ENCODE peak calls at places on chromosomes 6 and 20, in nine cellular contexts. T is activated T-helper 2 cell treated with anti-CD3 and anti-CD28 coated beads, Interferon-gamma antibody, Interleukin-2, Interleukin-4, amounts not matched to agents 10 μg/mL and 5 μg/mL and 100 μg/mL, durations not matched to agents 14 hours and 24 hours and 36 hours; X is bronchial epithelial cell; F is gastrocnemius medialis; B is HFFc6; W is anterior cingulate cortex; Y is SK-N-SH; A is OCI-M1; H is lower leg skin. G is an unnamed sample.
A peak's percentile ranks its signal among the peaks of the same experiment; 100 is the strongest.

GRCh38 chr20:6519556-6519955 is 247.9 kb upstream of the BMP2 start:
- DNase-seq in A (no peak), T (no peak), B (no peak), W (no peak), H (no peak), Y (no peak), F (no peak), X (peak; percentile 93), G (no peak)

GRCh38 chr20:10667560-10668167 is 6.1 kb downstream of the JAG1 start:
- DNase-seq in W (no peak), A (no peak), T (no peak), X (peak; percentile 80), Y (no peak), F (no peak), B (no peak), H (peak; percentile 48), G (no peak)

GRCh38 chr6:32982084-32982701 is 13.8 kb downstream of the BRD2 start:
- DNase-seq in Y (no peak), B (no peak), A (peak; percentile 42), T (no peak), F (no peak), H (no peak), W (no peak), X (peak; percentile 32), G (no peak)

GRCh38 chr6:64227868-64228267 is 592.3 kb downstream of the PHF3 start:
- DNase-seq in B (no peak), X (peak; percentile 30), Y (no peak), A (no peak), F (no peak), W (no peak), T (no peak), H (no peak), G (no peak)

GRCh38 chr20:5806457-5807263 is 56.5 kb downstream of the SHLD1 start:
- DNase-seq in B (no peak), H (peak; percentile 53), W (no peak), Y (no peak), X (no peak), T (no peak), F (no peak), A (no peak), G (no peak)

GRCh38 chr6:157312733-157313132 is 10.6 kb downstream of the TMEM242 start:
- DNase-seq in Y (no peak), B (no peak), A (no peak), W (no peak), F (no peak), H (no peak), T (no peak), X (no peak), G (no peak)

GRCh38 chr6:29861521-29862255 is 34.1 kb downstream of the HLA-G start:
- DNase-seq in H (no peak), A (no peak), T (no peak), W (no peak), Y (no peak), X (no peak), B (no peak), F (no peak), G (no peak)

GRCh38 chr20:44979090-44979621 is 12.8 kb downstream of the STK4 start:
- DNase-seq in W (no peak), B (no peak), T (peak; percentile 67), F (peak; percentile 24), X (no peak), A (peak; percentile 95), H (no peak), Y (no peak), G (no peak)

GRCh38 chr20:38130687-38131587 is 34.1 kb downstream of the TGM2 start:
- DNase-seq in T (no peak), W (no peak), Y (no peak), A (no peak), X (no peak), B (no peak), H (peak; percentile 65), F (peak; percentile 4), G (no peak)